ENCODE peak calls at places on chromosomes 2 and 18, in four cellular contexts. Z is thoracic aorta, V is fibroblast of mammary gland, J is kidney. K is an unnamed sample.

GRCh38 chr2:120344991-120345975 is 653 bp upstream of the INHBB start:
- DNase-seq in Z (no peak), V (no peak), J (no peak), K (no peak)

GRCh38 chr2:239768907-239769573 is 256.1 kb downstream of the NDUFA10 start:
- DNase-seq in Z (no peak), V (no peak), J (no peak), K (no peak)

GRCh38 chr18:7950380-7951143 is 383.4 kb downstream of the PTPRM start:
- DNase-seq in Z (no peak), V (peak; percentile 83), J (no peak), K (peak; percentile 22)

GRCh38 chr18:23238152-23238531 is 102.9 kb downstream of the CABLES1 start:
- DNase-seq in Z (peak; percentile 73), V (peak; percentile 92), J (no peak), K (peak; percentile 91)

GRCh38 chr2:191565647-191566198 is 112.2 kb upstream of the NABP1 start:
- DNase-seq in Z (no peak), V (no peak), J (no peak), K (no peak)

GRCh38 chr2:240930096-240930630 is 24.0 kb downstream of the CROCC2 start:
- DNase-seq in Z (no peak), V (no peak), J (peak; percentile 65), K (no peak)

GRCh38 chr2:64393611-64394010 is 60.4 kb upstream of the LGALSL start:
- DNase-seq in Z (no peak), V (no peak), J (no peak), K (no peak)

GRCh38 chr18:37426536-37427080 is 139.0 kb downstream of the CELF4 start:
- DNase-seq in Z (no peak), V (no peak), J (no peak), K (no peak)

GRCh38 chr2:35787302-35788031 is 568.1 kb upstream of the CRIM1 start:
- DNase-seq in Z (no peak), V (no peak), J (no peak), K (no peak)

GRCh38 chr2:444937-445884 is 157.3 kb upstream of the ALKAL2 start:
- DNase-seq in Z (no peak), V (no peak), J (no peak), K (no peak)

GRCh38 chr2:39737661-39738060 is 41.4 kb downstream of the THUMPD2 start:
- DNase-seq in Z (peak; percentile 56), V (peak; percentile 85), J (no peak), K (peak; percentile 78)

GRCh38 chr18:39344487-39344886 is 1778.9 kb upstream of the CELF4 start:
- DNase-seq in Z (no peak), V (no peak), J (no peak), K (no peak)

GRCh38 chr2:184597571-184597980 is 753 bp upstream of the ZNF804A start:
- DNase-seq in Z (no peak), V (peak; percentile 44), J (peak; percentile 36), K (peak; percentile 34)

GRCh38 chr2:223270538-223270937 is 218.5 kb downstream of the KCNE4 start:
- DNase-seq in Z (no peak), V (no peak), J (no peak), K (no peak)

GRCh38 chr2:74290466-74291216 is 52.6 kb downstream of the SLC4A5 start:
- DNase-seq in Z (no peak), V (no peak), J (no peak), K (no peak)

GRCh38 chr2:234003972-234004617 is 46.4 kb upstream of the SPP2 start:
- DNase-seq in Z (no peak), V (peak; percentile 97), J (no peak), K (peak; percentile 94)

DNA sequence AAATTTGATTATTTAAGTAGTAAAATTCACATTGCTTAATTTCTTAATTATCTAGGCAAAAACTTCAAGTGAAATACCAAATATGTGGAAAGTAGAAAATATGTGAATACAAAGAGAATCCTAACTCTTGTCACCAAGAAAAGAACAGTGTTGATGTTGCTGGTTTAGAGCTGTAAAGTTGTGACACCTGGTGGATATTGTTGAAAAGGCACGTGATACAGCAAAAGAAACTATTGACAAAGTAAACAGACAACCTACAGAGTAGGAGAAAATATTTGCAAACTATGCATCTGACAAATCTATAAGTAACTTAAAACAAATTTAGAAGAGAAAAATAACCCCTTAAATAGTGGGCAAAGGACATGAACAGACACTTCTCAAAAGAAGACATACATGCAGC is 25.6 kb upstream of the ZC3H15 start:
- DNase-seq in Z (no peak), V (peak; percentile 38), J (no peak), K (peak; percentile 24)
- TF ChIP-seq CTCF in Z (no peak), V (peak; percentile 46), J (peak; percentile 17), K (peak; percentile 45)

GRCh38 chr2:235077046-235077445 is 125.2 kb downstream of the SH3BP4 start:
- DNase-seq in Z (no peak), V (no peak), J (no peak), K (peak; percentile 40)

GRCh38 chr2:235070063-235070706 is 118.4 kb downstream of the SH3BP4 start:
- DNase-seq in Z (no peak), V (no peak), J (no peak), K (no peak)

GRCh38 chr2:235078914-235079472 is 127.2 kb downstream of the SH3BP4 start:
- DNase-seq in Z (no peak), V (no peak), J (no peak), K (no peak)

GRCh38 chr2:235078182-235078581 is 126.4 kb downstream of the SH3BP4 start:
- DNase-seq in Z (no peak), V (no peak), J (no peak), K (no peak)

GRCh38 chr2:235073938-235074337 is 122.1 kb downstream of the SH3BP4 start:
- DNase-seq in Z (no peak), V (no peak), J (no peak), K (no peak)
- H3K4me3 ChIP-seq in Z (no peak overlapping the region), V (no peak overlapping the region), J (no peak overlapping the region), K (no peak overlapping the region)

DNA sequence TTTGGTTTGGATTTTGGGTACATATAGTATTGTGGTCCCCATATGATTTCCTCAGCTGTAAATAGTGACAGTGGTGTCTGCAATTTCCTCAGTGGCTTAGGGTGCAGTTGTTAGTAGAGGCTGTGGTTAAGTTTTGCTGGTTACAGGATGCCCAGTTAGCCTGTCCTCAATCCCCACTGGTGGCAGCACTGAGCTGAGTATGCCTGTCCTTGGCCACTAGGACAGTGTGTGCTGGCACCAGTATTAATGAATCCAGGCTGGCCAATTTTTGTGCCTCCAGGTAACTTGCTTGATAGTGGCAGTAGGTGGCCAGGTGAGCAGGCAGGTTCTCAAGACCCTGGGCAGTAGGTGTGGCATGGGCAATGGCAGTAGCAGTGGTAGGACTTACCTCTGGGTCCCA is 973.1 kb downstream of the TMEM182 start:
- DNase-seq in Z (no peak), V (no peak), J (no peak), K (no peak)
- TF ChIP-seq CTCF in Z (no peak), V (no peak), J (no peak), K (no peak)

GRCh38 chr2:95401480-95401879 is 1.0 kb upstream of the FAHD2A start:
- DNase-seq in Z (no peak), V (no peak), J (no peak), K (no peak)
- H3K4me3 ChIP-seq in Z (peak overlapping the region; percentile 85), V (peak overlapping the region; percentile 90), J (peak overlapping the region; percentile 95), K (peak overlapping the region; percentile 94)

DNA sequence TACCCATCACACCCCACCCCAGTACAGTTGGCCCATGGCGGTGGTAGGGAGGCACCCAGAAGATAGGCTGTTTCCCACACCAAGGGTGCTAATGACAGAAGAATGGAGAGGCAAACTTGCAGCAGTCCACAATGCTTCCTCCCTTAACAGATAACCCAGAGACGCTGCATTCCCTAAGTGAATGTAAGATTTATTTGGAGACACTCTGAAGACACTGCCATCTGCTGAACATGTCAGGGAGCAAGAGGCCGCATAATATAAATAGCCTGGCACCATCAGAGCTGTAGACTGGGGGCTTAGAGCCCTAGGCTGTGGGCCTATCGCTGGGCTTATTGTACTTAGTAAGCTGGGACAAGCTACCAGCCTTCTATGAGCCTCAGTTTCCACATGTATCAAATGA is 2.2 kb upstream of the IWS1 start:
- DNase-seq in Z (no peak), V (no peak), J (no peak), K (no peak)
- TF ChIP-seq CTCF in Z (no peak), V (no peak), J (no peak), K (no peak)

GRCh38 chr2:159155315-159155714 is 131.2 kb downstream of the WDSUB1 start:
- DNase-seq in Z (no peak), V (no peak), J (peak; percentile 86), K (no peak)
- H3K4me3 ChIP-seq in Z (no peak overlapping the region), V (no peak overlapping the region), J (peak overlapping the region; percentile 44), K (no peak overlapping the region)

DNA sequence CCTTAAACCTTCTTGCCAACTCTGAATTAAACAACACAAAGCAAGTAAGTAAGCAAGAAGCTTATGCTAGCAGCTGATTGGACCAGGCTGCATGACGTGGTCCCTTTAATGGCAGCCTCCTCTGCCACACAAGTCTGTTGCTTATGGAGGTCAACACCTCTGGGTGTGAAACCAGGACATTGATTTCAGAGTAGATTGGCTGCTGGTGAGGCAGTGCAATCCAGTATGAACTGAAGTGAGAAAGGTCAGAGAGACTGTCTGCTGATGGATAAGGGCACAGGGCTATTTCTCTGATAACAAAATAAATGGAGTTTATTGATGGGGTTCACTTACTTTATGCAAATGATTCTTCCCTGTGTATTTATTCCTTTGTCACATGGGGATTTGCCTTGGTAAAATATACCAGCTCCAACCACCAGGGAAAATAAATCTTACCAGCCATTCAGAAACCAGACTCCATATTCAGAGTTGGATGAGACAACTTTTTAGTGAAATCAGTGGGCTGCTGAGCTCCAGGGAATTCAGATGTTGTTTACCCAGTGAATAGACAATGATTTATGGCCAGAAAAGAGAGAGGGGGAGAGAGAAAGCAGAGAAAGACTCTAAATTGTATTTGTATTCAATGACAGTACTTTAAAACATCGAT is 112.3 kb upstream of the NCKAP5 start:
- DNase-seq in Z (no peak), V (no peak), J (no peak), K (no peak)
- TF ChIP-seq CTCF in Z (no peak), V (no peak), J (no peak), K (peak; percentile 13)

GRCh38 chr2:217900780-217901360 is 101.9 kb downstream of the TNS1 start:
- DNase-seq in Z (no peak), V (no peak), J (no peak), K (no peak)

GRCh38 chr2:217901826-217902225 is 101.0 kb downstream of the TNS1 start:
- DNase-seq in Z (no peak), V (peak; percentile 78), J (no peak), K (peak; percentile 76)

GRCh38 chr2:217900010-217900779 is 102.6 kb downstream of the TNS1 start:
- DNase-seq in Z (no peak), V (no peak), J (no peak), K (no peak)

GRCh38 chr2:217902281-217903141 is 100.3 kb downstream of the TNS1 start:
- DNase-seq in Z (peak; percentile 71), V (peak; percentile 71), J (peak; percentile 96), K (peak; percentile 52)

GRCh38 chr2:217901400-217901799 is 101.4 kb downstream of the TNS1 start:
- DNase-seq in Z (no peak), V (no peak), J (no peak), K (no peak)
- H3K4me3 ChIP-seq in Z (peak overlapping the region; percentile 59), V (no peak overlapping the region), J (no peak overlapping the region), K (no peak overlapping the region)

K was measured in AG10803.